ENCODE peak calls at places on chromosome 5, in eight cellular contexts. V, H, U, A, S, J, K and T are unnamed samples.

GRCh38 chr5:42582723-42583122 is 159.5 kb downstream of the GHR start:
- DNase-seq in A (no peak), V (no peak), K (no peak), U (no peak), J (no peak), H (no peak), S (peak), T (no peak)

GRCh38 chr5:82956600-82956999 is 120.6 kb downstream of the TMEM167A start:
- DNase-seq in J (no peak), U (no peak), A (no peak), V (no peak), S (no peak), H (no peak), K (no peak), T (no peak)

GRCh38 chr5:138439537-138440225 is 824 bp downstream of the REEP2 start:
- DNase-seq in K (no peak), J (no peak), V (peak), A (peak), U (no peak), S (peak), H (peak), T (no peak)

GRCh38 chr5:116453920-116454319 is 120.7 kb downstream of the SEMA6A start:
- DNase-seq in U (no peak), H (no peak), V (no peak), S (no peak), J (no peak), K (peak), A (no peak), T (no peak)

GRCh38 chr5:1208743-1209551 is 7.6 kb downstream of the SLC6A19 start:
- DNase-seq in H (peak), V (peak), K (peak), J (no peak), A (peak), S (no peak), U (no peak), T (peak)

GRCh38 chr5:9670371-9670770 is 40.2 kb upstream of the TAS2R1 start:
- DNase-seq in K (no peak), H (no peak), U (no peak), S (no peak), V (no peak), A (no peak), J (no peak), T (no peak)

GRCh38 chr5:123000731-123001130 is 35.8 kb downstream of the PPIC start:
- DNase-seq in U (no peak), J (no peak), S (no peak), V (no peak), A (peak), K (no peak), H (no peak), T (no peak)

GRCh38 chr5:93299596-93300308 is 281.3 kb downstream of the NR2F1-AS1 start:
- DNase-seq in K (no peak), H (no peak), A (no peak), S (no peak), U (no peak), J (no peak), V (peak), T (no peak)

GRCh38 chr5:134247825-134248224 is 22.0 kb upstream of the PPP2CA start:
- DNase-seq in J (no peak), K (no peak), U (no peak), S (no peak), A (peak), H (no peak), V (no peak), T (no peak)

GRCh38 chr5:369151-369939 is 47.8 kb downstream of the AHRR start:
- DNase-seq in H (no peak), V (no peak), K (no peak), J (no peak), U (no peak), S (peak), A (no peak), T (no peak)

GRCh38 chr5:147751-148150 is 43.5 kb upstream of the LRRC14B start:
- DNase-seq in J (no peak), S (no peak), U (no peak), V (no peak), K (no peak), A (no peak), H (no peak), T (no peak)

GRCh38 chr5:157918811-157919742 is 60.1 kb upstream of the CLINT1 start:
- DNase-seq in U (no peak), A (no peak), H (no peak), V (no peak), S (peak), J (no peak), K (no peak), T (no peak)

GRCh38 chr5:169229342-169229892 is 71.5 kb downstream of the SLIT3 start:
- DNase-seq in S (no peak), H (no peak), K (peak), J (no peak), U (no peak), V (no peak), A (no peak), T (no peak)

GRCh38 chr5:157735991-157736390 is 4.8 kb downstream of the THG1L start:
- DNase-seq in S (no peak), K (no peak), V (no peak), A (no peak), J (no peak), U (no peak), H (no peak), T (no peak)

GRCh38 chr5:107215581-107215980 is 455.2 kb downstream of the EFNA5 start:
- DNase-seq in K (no peak), H (no peak), J (no peak), V (no peak), A (no peak), S (no peak), U (no peak), T (no peak)

GRCh38 chr5:38673671-38674071 is 117.2 kb upstream of the LIFR start:
- DNase-seq in V (no peak), S (no peak), A (peak), K (no peak), U (no peak), H (no peak), J (no peak), T (no peak)

GRCh38 chr5:150490296-150490669 is 17.6 kb upstream of the NDST1 start:
- DNase-seq in V (no peak), J (no peak), A (no peak), H (no peak), U (no peak), K (no peak), S (no peak), T (no peak)

GRCh38 chr5:151284392-151284967 is 19.1 kb downstream of the SLC36A3 start:
- DNase-seq in K (no peak), H (no peak), J (no peak), S (no peak), A (no peak), U (no peak), V (no peak), T (no peak)

GRCh38 chr5:169350759-169351240 is 49.9 kb upstream of the SLIT3 start:
- DNase-seq in A (no peak), H (no peak), S (no peak), U (peak), K (peak), J (no peak), V (no peak), T (no peak)

GRCh38 chr5:148230240-148230639 is 8.1 kb upstream of the MARCOL start:
- DNase-seq in H (no peak), S (no peak), K (no peak), V (no peak), J (no peak), A (no peak), U (no peak), T (no peak)

GRCh38 chr5:38751103-38751502 is 94.7 kb upstream of the OSMR start:
- DNase-seq in J (no peak), A (peak), U (no peak), V (no peak), K (peak), S (no peak), H (no peak), T (no peak)

GRCh38 chr5:72110401-72111013 is 3.2 kb downstream of the MAP1B start:
- DNase-seq in J (no peak), U (no peak), H (no peak), K (peak), V (no peak), S (no peak), A (no peak), T (peak)

GRCh38 chr5:83428890-83429289 is 42.7 kb upstream of the VCAN start:
- DNase-seq in J (no peak), H (no peak), V (no peak), S (no peak), U (no peak), K (no peak), A (no peak), T (no peak)

GRCh38 chr5:131756942-131757341 is 39.9 kb downstream of the FNIP1 start:
- DNase-seq in H (no peak), J (no peak), S (no peak), A (no peak), U (no peak), V (no peak), K (no peak), T (no peak)

GRCh38 chr5:160197341-160198147 is 31.8 kb upstream of the FABP6 start:
- DNase-seq in J (no peak), U (no peak), S (no peak), A (no peak), H (no peak), K (peak), V (peak), T (no peak)

GRCh38 chr5:158780656-158781237 is 319.0 kb downstream of the EBF1 start:
- DNase-seq in V (no peak), S (no peak), J (peak), K (no peak), U (no peak), H (no peak), A (no peak), T (no peak)

GRCh38 chr5:57538341-57538955 is 55.8 kb upstream of the ACTBL2 start:
- DNase-seq in H (no peak), K (peak), U (no peak), J (no peak), S (no peak), V (no peak), A (no peak), T (no peak)

GRCh38 chr5:6517494-6517893 is 68.8 kb downstream of the UBE2QL1 start:
- DNase-seq in V (no peak), K (no peak), S (no peak), U (no peak), J (no peak), A (no peak), H (no peak), T (no peak)

GRCh38 chr5:157076558-157076957 is 17.6 kb upstream of the HAVCR1 start:
- DNase-seq in S (peak), A (no peak), U (no peak), H (no peak), J (no peak), V (no peak), K (no peak), T (no peak)

DNA sequence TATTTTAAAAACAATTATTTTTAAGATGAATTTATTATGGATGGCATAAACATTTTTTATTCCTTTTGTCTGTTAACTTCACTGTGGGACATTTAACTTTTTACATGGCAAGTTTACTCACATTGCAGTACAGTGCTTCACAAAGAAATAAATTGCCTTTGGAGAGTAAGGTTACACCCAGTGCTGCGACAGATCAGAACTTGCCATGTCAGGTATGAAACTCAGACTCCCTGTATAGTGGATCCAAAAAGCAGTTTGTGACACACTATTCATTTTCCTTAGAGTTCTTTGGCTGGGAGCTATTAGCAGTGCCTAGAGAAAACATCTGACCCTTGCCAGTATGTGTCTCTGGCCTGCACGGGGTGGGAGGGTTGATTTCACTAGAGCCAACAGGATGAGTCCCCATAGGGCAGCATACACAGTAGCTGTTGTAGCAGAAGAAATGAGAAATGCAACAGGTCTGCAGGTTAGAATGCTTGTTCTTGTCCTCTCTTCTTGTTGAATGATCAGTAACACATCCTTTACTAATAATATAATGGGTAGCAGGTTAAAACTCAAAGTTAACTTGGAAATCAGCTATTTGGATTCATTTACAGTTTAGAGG is 42.9 kb downstream of the STARD4 start:
- DNase-seq in J (no peak), V (no peak), H (no peak), K (no peak), A (no peak), S (no peak), U (no peak), T (no peak)
- TF ChIP-seq CTCF in J (no peak), V (no peak), H (no peak), K (no peak), A (no peak), S (no peak), U (no peak), T (no peak)

GRCh38 chr5:80686757-80687156 is 32.0 kb upstream of the DHFR start:
- DNase-seq in A (no peak), J (no peak), U (no peak), H (no peak), S (no peak), K (peak), V (no peak), T (no peak)
- TF ChIP-seq CTCF in A (no peak), J (peak), U (no peak), H (peak), S (no peak), K (peak), V (peak), T (no peak)

DNA sequence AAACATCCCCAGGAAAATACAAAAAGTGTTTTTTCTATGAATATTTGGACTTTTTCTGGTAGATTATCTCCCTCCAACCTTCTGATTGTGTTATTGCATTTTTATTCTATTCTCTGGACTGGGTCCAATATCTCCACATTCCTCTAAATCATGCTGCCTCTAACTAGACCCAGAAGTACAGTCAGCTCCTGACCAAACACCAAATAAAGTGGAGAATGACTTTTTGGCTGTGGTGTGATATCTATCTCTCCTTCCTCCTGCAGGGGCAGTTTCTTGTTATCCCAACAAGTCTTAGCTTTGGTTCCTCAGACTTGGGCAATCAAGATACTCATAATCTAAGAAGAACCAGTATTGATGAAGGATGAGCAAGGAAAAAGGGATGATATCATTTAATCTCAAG is 3.2 kb upstream of the RAI14 start:
- DNase-seq in S (no peak), U (no peak), K (peak), H (no peak), V (no peak), J (no peak), A (no peak), T (no peak)
- TF ChIP-seq CTCF in S (no peak), U (no peak), K (no peak), H (no peak), V (no peak), J (no peak), A (no peak), T (no peak)

GRCh38 chr5:86986837-86987236 is 280.8 kb upstream of the RASA1 start:
- DNase-seq in K (no peak), S (no peak), A (no peak), V (no peak), H (no peak), J (no peak), U (no peak), T (no peak)
- TF ChIP-seq CTCF in K (no peak), S (no peak), A (no peak), V (no peak), H (no peak), J (no peak), U (no peak), T (no peak)

DNA sequence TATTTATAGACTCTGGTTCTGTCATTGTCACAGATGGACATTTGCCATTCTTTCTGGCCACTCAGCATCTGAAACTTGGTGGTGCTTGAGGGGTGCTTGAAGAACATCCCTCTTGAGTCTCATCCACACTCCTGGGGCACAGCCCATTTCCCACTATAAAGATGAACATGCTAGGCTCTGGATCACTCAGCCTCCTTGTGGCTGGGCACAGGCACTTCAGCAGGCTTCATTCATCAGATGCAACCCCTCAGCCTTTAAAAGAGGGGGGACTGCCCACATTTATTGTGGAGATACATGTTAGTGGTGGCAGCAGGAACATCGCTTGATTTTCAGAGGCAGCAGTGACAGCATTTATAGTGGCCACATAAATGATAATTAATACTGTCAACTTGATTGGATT is 124.7 kb upstream of the NIPBL start:
- DNase-seq in S (no peak), J (no peak), A (peak), K (no peak), H (no peak), V (no peak), U (no peak), T (no peak)
- TF ChIP-seq CTCF in S (no peak), J (no peak), A (peak), K (no peak), H (peak), V (peak), U (no peak), T (no peak)

GRCh38 chr5:69414885-69415583 is at the start of gene MARVELD2:
- DNase-seq in V (peak), U (peak), J (peak), K (peak), S (peak), H (no peak), A (peak), T (peak)
- TF ChIP-seq CTCF in V (no peak), U (no peak), J (peak), K (peak), S (no peak), H (peak), A (peak), T (no peak)

GRCh38 chr5:170917113-170917512 is 55.3 kb downstream of the RANBP17 start:
- DNase-seq in S (no peak), U (no peak), H (no peak), V (no peak), K (peak), A (no peak), J (no peak), T (no peak)
- TF ChIP-seq CTCF in S (no peak), U (no peak), H (peak), V (no peak), K (peak), A (no peak), J (no peak), T (no peak)

GRCh38 chr5:64680289-64680688 is 10.0 kb upstream of the SHISAL2B start:
- DNase-seq in S (no peak), U (no peak), J (no peak), V (no peak), A (peak), H (no peak), K (no peak), T (no peak)
- TF ChIP-seq CTCF in S (no peak), U (no peak), J (no peak), V (no peak), A (peak), H (no peak), K (peak), T (no peak)